ENCODE peak calls at places on chromosome 5, in five cellular contexts. F is heart left ventricle; C is left ventricle myocardium superior; E is amygdala; I is stimulated activated CD4-positive, alpha-beta T cell treated with anti-CD3 and anti-CD28 coated beads, Interleukin-4, amount 100 ng/mL, for 4 hours. G is an unnamed sample.

GRCh38 chr5:96718635-96719077 is 56.5 kb downstream of the CAST start:
- DNase-seq in C (peak), I (no peak), E (no peak), F (peak), G (no peak)

GRCh38 chr5:149203896-149204544 is 62.7 kb downstream of the ABLIM3 start:
- DNase-seq in I (no peak), F (no peak), E (no peak), C (no peak), G (no peak)

GRCh38 chr5:149937610-149938009 is 7.0 kb downstream of the PDE6A start:
- DNase-seq in E (no peak), F (no peak), C (no peak), I (no peak), G (no peak)

GRCh38 chr5:73189816-73190451 is 16.9 kb downstream of the TMEM174 start:
- DNase-seq in I (no peak), E (no peak), C (no peak), F (no peak), G (no peak)

GRCh38 chr5:43514471-43514815 is 505 bp downstream of the C5orf34 start:
- DNase-seq in E (no peak), F (no peak), I (peak), C (no peak), G (no peak)

GRCh38 chr5:126852104-126852531 is 75.2 kb downstream of the LMNB1 start:
- DNase-seq in E (no peak), C (no peak), I (no peak), F (peak), G (no peak)

GRCh38 chr5:38404236-38404635 is 145.9 kb downstream of the EGFLAM start:
- DNase-seq in C (no peak), E (no peak), I (no peak), F (no peak), G (no peak)

GRCh38 chr5:10762776-10763500 is 1.9 kb upstream of the DAP start:
- DNase-seq in F (no peak), C (no peak), E (no peak), I (no peak), G (no peak)

GRCh38 chr5:148476302-148476701 is 92.5 kb downstream of the FBXO38 start:
- DNase-seq in E (no peak), I (no peak), C (no peak), F (no peak), G (no peak)